ENCODE peak calls at places on chromosomes 4 and X, in six cellular contexts. O is AG10803, X is GM13976, N is K562, U is GM13977, G is stomach. J is an unnamed sample.

GRCh38 chr4:76614589-76614988 is 179.6 kb downstream of the SHROOM3 start:
- DNase-seq in O (peak), X (no peak), N (no peak), U (no peak), G (no peak), J (peak)

GRCh38 chrX:38583185-38583584 is 21.8 kb downstream of the TSPAN7 start:
- DNase-seq in O (no peak), X (no peak), N (no peak), U (no peak), G (no peak), J (no peak)

GRCh38 chr4:128549636-128550035 is 259.9 kb upstream of the JADE1 start:
- DNase-seq in O (no peak), X (no peak), N (no peak), U (no peak), G (no peak), J (no peak)

GRCh38 chrX:16212436-16212835 is 45.2 kb downstream of the MAGEB17 start:
- DNase-seq in O (no peak), X (peak), N (no peak), U (peak), G (no peak), J (peak)

GRCh38 chrX:134186362-134187121 is 50.4 kb upstream of the CCDC160 start:
- DNase-seq in O (no peak), X (peak), N (no peak), U (no peak), G (no peak), J (no peak)

GRCh38 chr4:10737335-10737734 is 52.8 kb upstream of the CLNK start:
- DNase-seq in O (no peak), X (no peak), N (no peak), U (no peak), G (no peak), J (no peak)

GRCh38 chr4:62953752-62954151 is 1455.5 kb downstream of the TECRL start:
- DNase-seq in O (no peak), X (no peak), N (no peak), U (no peak), G (no peak), J (no peak)

GRCh38 chr4:26235500-26235899 is 85.3 kb upstream of the RBPJ start:
- DNase-seq in O (peak), X (no peak), N (no peak), U (no peak), G (peak), J (peak)

GRCh38 chr4:22712105-22712504 is 19.4 kb downstream of the GBA3 start:
- DNase-seq in O (no peak), X (no peak), N (no peak), U (no peak), G (no peak), J (no peak)

GRCh38 chr4:183098723-183099536 is at the start of gene WWC2:
- DNase-seq in O (peak), X (peak), N (peak), U (peak), G (peak), J (peak)

GRCh38 chr4:183100298-183100599 is 1.2 kb downstream of the WWC2 start:
- DNase-seq in O (no peak), X (no peak), N (no peak), U (no peak), G (no peak), J (peak)

GRCh38 chr4:183100827-183101226 is 1.8 kb downstream of the WWC2 start:
- DNase-seq in O (no peak), X (no peak), N (no peak), U (no peak), G (no peak), J (peak)

GRCh38 chr4:183098080-183098722 is 856 bp upstream of the WWC2 start:
- DNase-seq in O (peak), X (peak), N (peak), U (peak), G (peak), J (peak)

DNA sequence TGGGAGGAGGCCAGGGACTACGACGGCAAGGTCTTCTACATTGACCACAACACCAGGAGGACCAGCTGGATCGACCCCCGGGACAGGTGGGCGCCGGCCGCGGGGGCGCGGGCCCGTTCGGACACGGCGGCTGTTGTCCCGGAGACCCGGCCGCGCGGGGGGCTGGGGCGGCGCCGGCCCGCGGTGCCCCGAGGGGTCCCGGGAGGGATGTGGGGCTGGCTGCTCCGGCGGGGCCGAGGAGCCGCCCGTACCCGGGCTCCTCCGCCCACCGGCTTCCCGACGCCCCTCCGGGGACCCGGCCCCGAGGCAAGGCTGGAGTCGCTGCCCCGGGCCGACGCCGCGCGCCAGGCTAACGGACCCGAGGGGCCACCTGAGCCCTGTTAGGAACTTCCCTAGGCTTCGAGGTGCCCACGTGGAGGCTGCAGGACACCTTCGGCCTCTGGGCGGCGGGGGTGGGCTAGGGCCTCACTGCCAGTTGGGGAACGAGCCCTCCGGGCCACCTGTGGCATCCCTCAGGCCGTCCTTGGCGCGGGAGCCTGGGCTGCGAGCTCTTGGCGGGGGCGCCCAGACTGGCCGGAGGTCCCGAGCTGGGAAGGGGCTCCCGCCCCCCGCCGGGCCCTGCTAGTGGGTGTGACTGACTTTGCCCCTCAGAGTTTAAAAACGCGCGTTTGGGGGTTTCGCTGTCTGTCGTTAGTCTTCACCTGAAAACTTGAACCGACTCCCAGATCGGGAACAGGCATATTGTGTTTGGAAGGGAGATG is 660 bp downstream of the WWC2 start:
- DNase-seq in O (no peak), X (peak), N (peak), U (peak), G (peak), J (peak)
- TF ChIP-seq CTCF in O (peak), X (no peak), N (no peak), U (no peak), G (no peak), J (no peak)

DNA sequence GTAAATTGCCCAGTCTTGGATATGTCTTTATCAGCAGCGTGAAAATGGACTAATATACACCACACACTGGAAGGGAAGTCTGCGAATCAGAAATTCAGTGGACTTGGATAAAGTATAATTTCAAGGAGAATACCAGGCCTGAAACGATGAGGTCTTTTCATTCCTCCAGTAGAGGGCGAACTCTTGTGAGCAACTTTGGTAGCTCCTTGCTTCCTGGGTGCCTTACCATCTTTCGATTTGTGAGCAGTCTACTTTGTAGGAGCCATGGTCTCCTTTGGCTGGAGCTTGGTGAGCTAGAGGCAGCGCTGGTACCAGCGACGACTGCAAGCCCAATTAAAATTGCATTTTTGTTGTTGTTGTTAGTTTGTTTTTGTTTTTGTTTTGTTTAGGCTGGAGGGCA is 791.9 kb downstream of the FAT4 start:
- DNase-seq in O (peak), X (no peak), N (no peak), U (no peak), G (no peak), J (no peak)
- TF ChIP-seq CTCF in O (peak), X (no peak), N (peak), U (peak), G (no peak), J (no peak)

GRCh38 chr4:90357117-90357710 is 230.0 kb downstream of the CCSER1 start:
- DNase-seq in O (peak), X (peak), N (no peak), U (peak), G (no peak), J (peak)
- TF ChIP-seq CTCF in O (peak), X (peak), N (peak), U (peak), G (peak), J (peak)

GRCh38 chr4:178395798-178396197 is 953.6 kb upstream of the AGA start:
- DNase-seq in O (no peak), X (no peak), N (no peak), U (no peak), G (no peak), J (no peak)
- TF ChIP-seq CTCF in O (no peak), X (no peak), N (no peak), U (peak), G (no peak), J (no peak)

J was measured in osteoblast.